ENCODE peak calls at places on chromosomes 1 and 21, in six cellular contexts. X, Y, C, A, G and F are unnamed samples. For H3K4me1 and H3K9me3, the result is how much of the 10 kb centered on the place peaks cover.

GRCh38 chr21:40385883-40386282 is 461.1 kb downstream of the DSCAM start:
- DNase-seq in X (no peak), Y (no peak), C (no peak), A (no peak), G (no peak), F (no peak)

GRCh38 chr1:154778944-154779343 is 91.1 kb downstream of the KCNN3 start:
- DNase-seq in X (no peak), Y (no peak), C (no peak), A (no peak), G (no peak), F (no peak)

GRCh38 chr1:170674239-170674638 is 10.3 kb downstream of the PRRX1 start:
- DNase-seq in X (no peak), Y (no peak), C (no peak), A (no peak), G (no peak), F (no peak)

GRCh38 chr1:154760469-154760933 is 109.6 kb downstream of the KCNN3 start:
- DNase-seq in X (peak), Y (peak), C (peak), A (peak), G (no peak), F (no peak)

GRCh38 chr1:20921285-20921684 is 134.2 kb upstream of the HP1BP3 start:
- DNase-seq in X (no peak), Y (no peak), C (no peak), A (no peak), G (no peak), F (no peak)

GRCh38 chr21:26422138-26422537 is 150.9 kb downstream of the CYYR1 start:
- DNase-seq in X (no peak), Y (no peak), C (no peak), A (no peak), G (no peak), F (no peak)

GRCh38 chr1:35188578-35189392 is 4.2 kb downstream of the SFPQ start:
- DNase-seq in X (no peak), Y (no peak), C (no peak), A (peak), G (peak), F (no peak)

GRCh38 chr1:41240806-41241747 is 1.0 kb downstream of the SCMH1 start:
- DNase-seq in X (peak), Y (peak), C (peak), A (peak), G (peak), F (peak)

GRCh38 chr1:44924835-44925464 is 61.4 kb downstream of the EIF2B3 start:
- DNase-seq in X (no peak), Y (peak), C (no peak), A (no peak), G (no peak), F (no peak)

GRCh38 chr1:206469933-206470691 is at the start of gene IKBKE:
- DNase-seq in X (peak), Y (peak), C (no peak), A (peak), G (peak), F (peak)

GRCh38 chr1:4631321-4631720 is 23.1 kb upstream of the AJAP1 start:
- DNase-seq in X (no peak), Y (no peak), C (no peak), A (no peak), G (no peak), F (no peak)

GRCh38 chr1:180956028-180956640 is 43.4 kb downstream of the KIAA1614 start:
- DNase-seq in X (no peak), Y (no peak), C (peak), A (no peak), G (no peak), F (no peak)

GRCh38 chr1:166133276-166133841 is 33.4 kb downstream of the FAM78B start:
- DNase-seq in X (no peak), Y (no peak), C (no peak), A (no peak), G (peak), F (peak)

GRCh38 chr1:186059311-186059710 is 315.7 kb downstream of the TPR start:
- DNase-seq in X (no peak), Y (no peak), C (no peak), A (no peak), G (no peak), F (peak)

GRCh38 chr21:34116569-34116968 is 43.2 kb downstream of the MRPS6 start:
- DNase-seq in X (no peak), Y (no peak), C (no peak), A (no peak), G (no peak), F (no peak)

GRCh38 chr1:197838836-197839235 is 63.6 kb upstream of the DENND1B start:
- DNase-seq in X (no peak), Y (no peak), C (no peak), A (no peak), G (no peak), F (no peak)

GRCh38 chr1:117537291-117537920 is 68.4 kb upstream of the TENT5C start:
- DNase-seq in X (no peak), Y (peak), C (no peak), A (peak), G (no peak), F (peak)

GRCh38 chr1:71448444-71448843 is 367.6 kb upstream of the ZRANB2 start:
- DNase-seq in X (no peak), Y (no peak), C (no peak), A (no peak), G (no peak), F (no peak)

GRCh38 chr1:167562697-167563096 is 9.1 kb upstream of the CREG1 start:
- DNase-seq in X (no peak), Y (no peak), C (no peak), A (no peak), G (no peak), F (no peak)

GRCh38 chr1:183870351-183871077 is 65.6 kb downstream of the RGL1 start:
- DNase-seq in X (no peak), Y (no peak), C (peak), A (peak), G (no peak), F (no peak)

GRCh38 chr1:109466440-109467300 is at the start of gene SYPL2:
- DNase-seq in X (no peak), Y (no peak), C (peak), A (peak), G (no peak), F (no peak)

GRCh38 chr1:202058001-202058908 is 47.9 kb downstream of the ELF3 start:
- DNase-seq in X (no peak), Y (peak), C (no peak), A (no peak), G (no peak), F (no peak)

GRCh38 chr1:206112600-206113301 is 4.4 kb downstream of the AVPR1B start:
- DNase-seq in X (no peak), Y (no peak), C (peak), A (peak), G (no peak), F (no peak)

GRCh38 chr1:209355415-209355814 is 228.1 kb upstream of the CAMK1G start:
- DNase-seq in X (no peak), Y (no peak), C (no peak), A (no peak), G (no peak), F (no peak)

GRCh38 chr1:1432566-1432950 is 2.9 kb upstream of the VWA1 start:
- DNase-seq in X (no peak), Y (no peak), C (peak), A (peak), G (no peak), F (no peak)

GRCh38 chr1:1434131-1434811 is 1.2 kb upstream of the VWA1 start:
- DNase-seq in X (no peak), Y (no peak), C (peak), A (peak), G (no peak), F (no peak)

GRCh38 chr1:1431845-1432565 is 3.5 kb upstream of the VWA1 start:
- DNase-seq in X (no peak), Y (peak), C (peak), A (peak), G (no peak), F (no peak)

GRCh38 chr1:1433804-1434130 is 1.7 kb upstream of the VWA1 start:
- DNase-seq in X (no peak), Y (peak), C (peak), A (peak), G (no peak), F (no peak)

DNA sequence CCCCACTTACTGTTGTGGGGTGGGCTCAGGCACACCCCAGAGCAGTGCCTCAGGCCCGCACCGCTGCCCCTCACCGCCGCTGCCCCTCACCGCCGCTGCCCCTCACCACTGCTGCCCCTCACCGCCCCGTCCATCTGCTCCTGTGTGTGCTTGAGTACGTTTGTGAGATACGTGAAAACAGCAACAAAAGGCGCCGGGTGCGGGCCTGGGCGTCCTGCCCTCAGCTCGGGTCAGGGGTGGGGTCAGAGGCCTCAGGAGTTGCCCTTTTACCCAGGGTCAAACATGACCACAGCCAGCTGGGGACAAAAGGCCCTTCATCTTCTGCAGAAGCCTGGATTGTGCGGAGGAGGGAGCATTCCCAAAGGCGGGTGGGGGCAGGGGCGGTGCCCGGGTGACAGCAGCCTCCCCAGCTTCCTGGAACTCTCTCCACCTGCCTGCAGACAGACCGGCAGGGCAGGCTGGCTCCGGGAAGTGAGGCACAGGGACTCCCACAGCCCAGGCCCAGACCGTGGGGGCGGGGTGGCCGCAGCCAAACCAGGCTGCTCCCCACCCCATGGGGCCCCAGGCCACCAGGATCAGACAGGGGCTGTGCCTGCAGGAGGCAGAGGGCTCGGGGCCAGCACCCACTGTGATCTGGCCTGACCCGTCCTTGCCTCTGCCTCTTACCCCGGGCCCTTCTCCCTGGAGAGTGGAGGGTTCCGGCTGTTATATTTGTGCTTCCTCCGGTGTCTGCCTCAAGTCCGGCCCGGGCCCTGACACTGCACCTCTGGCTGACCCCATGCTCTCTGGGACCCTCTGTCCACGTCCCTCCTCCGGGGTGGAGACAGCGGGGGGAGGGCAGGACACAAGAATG is 2.3 kb upstream of the VWA1 start:
- DNase-seq in X (no peak), Y (peak), C (peak), A (peak), G (no peak), F (no peak)
- H3K4me1 ChIP-seq in X (under half), Y (half or more), C (under half), A (half or more), G (under half), F (under half)

GRCh38 chr1:152796421-152796820 is at the start of gene LCE1D:
- DNase-seq in X (no peak), Y (no peak), C (no peak), A (no peak), G (no peak), F (no peak)
- H3K9me3 ChIP-seq in X (under half), Y (under half), C (under half), A (under half), G (under half), F (under half)

GRCh38 chr1:26283871-26284596 is 4.1 kb downstream of the SH3BGRL3 start:
- DNase-seq in X (no peak), Y (no peak), C (peak), A (no peak), G (no peak), F (no peak)

GRCh38 chr1:26282694-26283019 is 2.8 kb downstream of the SH3BGRL3 start:
- DNase-seq in X (no peak), Y (no peak), C (peak), A (no peak), G (no peak), F (no peak)

GRCh38 chr1:26284597-26285351 is 4.9 kb downstream of the SH3BGRL3 start:
- DNase-seq in X (peak), Y (peak), C (peak), A (peak), G (peak), F (no peak)

GRCh38 chr1:26281971-26282693 is 2.2 kb downstream of the SH3BGRL3 start:
- DNase-seq in X (no peak), Y (no peak), C (peak), A (no peak), G (no peak), F (no peak)

GRCh38 chr1:26283226-26283853 is 3.5 kb downstream of the SH3BGRL3 start:
- DNase-seq in X (no peak), Y (no peak), C (no peak), A (no peak), G (no peak), F (no peak)
- H3K4me1 ChIP-seq in X (half or more), Y (under half), C (under half), A (under half), G (half or more), F (under half)

GRCh38 chr1:211018690-211019089 is 115.3 kb downstream of the KCNH1 start:
- DNase-seq in X (no peak), Y (no peak), C (no peak), A (no peak), G (no peak), F (no peak)
- H3K9me3 ChIP-seq in X (under half), Y (under half), C (under half), A (under half), G (under half), F (under half)

GRCh38 chr1:175536921-175537320 is 206.5 kb downstream of the TNR start:
- DNase-seq in X (no peak), Y (no peak), C (no peak), A (no peak), G (no peak), F (peak)

GRCh38 chr1:175538442-175538841 is 205.0 kb downstream of the TNR start:
- DNase-seq in X (no peak), Y (no peak), C (no peak), A (no peak), G (no peak), F (no peak)

GRCh38 chr1:175537571-175537970 is 205.8 kb downstream of the TNR start:
- DNase-seq in X (no peak), Y (no peak), C (no peak), A (no peak), G (no peak), F (no peak)

GRCh38 chr1:175540928-175541645 is 202.3 kb downstream of the TNR start:
- DNase-seq in X (no peak), Y (no peak), C (no peak), A (no peak), G (no peak), F (no peak)

DNA sequence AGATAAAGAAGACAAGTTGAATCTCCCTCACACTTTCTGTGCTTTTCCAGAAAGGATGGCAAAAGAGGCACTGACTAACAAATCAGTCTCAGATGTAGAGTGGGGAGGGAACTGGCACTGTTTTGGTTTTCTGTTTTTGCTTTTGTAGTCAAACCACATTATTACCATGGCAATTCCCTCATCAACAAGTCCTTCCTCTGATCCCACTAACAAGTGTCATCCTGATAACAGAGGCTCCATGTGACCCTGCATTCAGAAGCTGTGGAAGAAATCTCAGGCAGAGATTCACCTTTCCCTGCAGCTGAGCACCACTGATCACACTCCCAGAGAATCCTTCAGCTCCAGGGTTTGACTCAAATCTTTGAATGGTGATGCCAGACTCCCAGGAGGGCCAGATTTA is 203.4 kb downstream of the TNR start:
- DNase-seq in X (no peak), Y (no peak), C (no peak), A (no peak), G (no peak), F (no peak)
- H3K4me1 ChIP-seq in X (under half), Y (under half), C (under half), A (under half), G (under half), F (under half)

DNA sequence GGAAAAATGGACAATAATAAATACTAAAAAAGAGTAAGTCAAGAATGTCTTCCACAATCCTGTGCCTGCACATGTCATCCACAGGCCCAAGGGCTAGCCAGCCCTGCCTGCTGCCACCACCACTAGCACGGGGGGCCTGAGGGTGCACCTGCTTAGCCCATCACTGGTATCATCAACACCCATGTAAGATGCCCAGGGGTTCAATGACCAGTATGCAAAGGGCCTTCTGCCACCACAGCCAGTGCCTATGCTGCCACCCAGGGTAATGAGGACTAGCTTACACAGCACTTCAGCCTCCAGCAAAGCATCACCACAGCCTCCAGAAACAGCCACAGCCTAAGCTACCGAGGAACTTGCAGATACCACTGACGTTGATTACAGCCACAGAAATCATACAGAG is 46.3 kb downstream of the POFUT2 start:
- DNase-seq in X (no peak), Y (no peak), C (no peak), A (no peak), G (no peak), F (no peak)
- H3K9me3 ChIP-seq in X (under half), Y (under half), C (under half), A (under half), G (under half), F (under half)

GRCh38 chr1:234921266-234922062 is 207.2 kb downstream of the TOMM20 start:
- DNase-seq in X (no peak), Y (peak), C (peak), A (peak), G (no peak), F (no peak)
- H3K4me1 ChIP-seq in X (under half), Y (under half), C (under half), A (half or more), G (under half), F (under half)

GRCh38 chr21:8993284-8993942 is 1528.0 kb upstream of the TPTE start:
- DNase-seq in X (no peak), Y (no peak), C (no peak), A (no peak), G (no peak), F (no peak)
- H3K9me3 ChIP-seq in X (under half), Y (under half), C (under half), A (under half), G (half or more), F (under half)

DNA sequence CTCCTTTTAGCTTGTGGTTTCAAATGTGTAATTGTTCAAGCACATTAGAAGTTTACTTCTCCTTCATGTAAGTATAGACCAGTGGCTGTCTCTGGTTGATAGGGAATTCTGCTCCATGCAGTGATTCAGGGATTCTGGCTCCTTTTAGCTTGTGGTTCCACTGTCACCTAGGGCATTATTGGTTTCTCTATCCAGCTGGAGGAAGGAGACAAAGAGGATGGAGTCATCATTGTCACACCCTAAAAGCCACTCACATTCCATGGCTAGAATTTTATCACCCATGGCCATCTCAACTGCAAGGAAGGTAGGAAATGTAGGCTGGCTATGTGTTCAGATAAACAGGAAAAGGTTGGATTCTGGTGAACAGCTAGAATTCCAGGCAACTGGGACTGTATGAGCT is 131.2 kb downstream of the URB2 start:
- DNase-seq in X (no peak), Y (peak), C (no peak), A (no peak), G (no peak), F (no peak)
- H3K4me1 ChIP-seq in X (under half), Y (under half), C (under half), A (under half), G (under half), F (under half)